ENCODE peak calls at places on chromosomes 1 and 21, in seven cellular contexts. One of them, this sample, is unnamed.

GRCh38 chr1:41639332-41639936 is 155.0 kb upstream of the EDN2 start:
- DNase-seq in neural progenitor cell: no peak
- DNase-seq in HepG2: no peak
- DNase-seq in DND-41: no peak
- DNase-seq in IMR-90: peak; percentile 90
- DNase-seq in mammary epithelial cell: peak; percentile 65
- DNase-seq in OCI-LY7: no peak
- DNase-seq in this sample: peak; percentile 88

GRCh38 chr1:204437796-204438570 is 26.4 kb upstream of the PPP1R15B start:
- DNase-seq in neural progenitor cell: no peak
- DNase-seq in HepG2: no peak
- DNase-seq in DND-41: no peak
- DNase-seq in IMR-90: no peak
- DNase-seq in mammary epithelial cell: peak; percentile 34
- DNase-seq in OCI-LY7: no peak
- DNase-seq in this sample: no peak

GRCh38 chr1:96234299-96234698 is 487.3 kb upstream of the PTBP2 start:
- DNase-seq in neural progenitor cell: no peak
- DNase-seq in HepG2: peak; percentile 2
- DNase-seq in DND-41: no peak
- DNase-seq in IMR-90: peak; percentile 42
- DNase-seq in mammary epithelial cell: peak; percentile 3
- DNase-seq in OCI-LY7: no peak
- DNase-seq in this sample: no peak

GRCh38 chr21:36792505-36792967 is 93.6 kb downstream of the SIM2 start:
- DNase-seq in neural progenitor cell: no peak
- DNase-seq in HepG2: no peak
- DNase-seq in DND-41: no peak
- DNase-seq in IMR-90: peak; percentile 54
- DNase-seq in mammary epithelial cell: peak; percentile 92
- DNase-seq in OCI-LY7: no peak
- DNase-seq in this sample: no peak

GRCh38 chr1:2606004-2606805 is 19.6 kb downstream of the PRXL2B start:
- DNase-seq in neural progenitor cell: no peak
- DNase-seq in HepG2: no peak
- DNase-seq in DND-41: no peak
- DNase-seq in IMR-90: no peak
- DNase-seq in mammary epithelial cell: no peak
- DNase-seq in OCI-LY7: no peak
- DNase-seq in this sample: peak; percentile 70

GRCh38 chr1:71170925-71171324 is 90.1 kb upstream of the ZRANB2 start:
- DNase-seq in neural progenitor cell: peak; percentile 8
- DNase-seq in HepG2: no peak
- DNase-seq in DND-41: no peak
- DNase-seq in IMR-90: no peak
- DNase-seq in mammary epithelial cell: no peak
- DNase-seq in OCI-LY7: no peak
- DNase-seq in this sample: peak; percentile 37

GRCh38 chr1:155938220-155938627 is 3.2 kb upstream of the RXFP4 start:
- DNase-seq in neural progenitor cell: peak; percentile 74
- DNase-seq in HepG2: peak; percentile 77
- DNase-seq in DND-41: peak; percentile 65
- DNase-seq in IMR-90: peak; percentile 69
- DNase-seq in mammary epithelial cell: peak; percentile 67
- DNase-seq in OCI-LY7: peak; percentile 77
- DNase-seq in this sample: peak; percentile 65

GRCh38 chr21:37338671-37339526 is 27.7 kb upstream of the DYRK1A start:
- DNase-seq in neural progenitor cell: no peak
- DNase-seq in HepG2: peak; percentile 79
- DNase-seq in DND-41: no peak
- DNase-seq in IMR-90: peak; percentile 92
- DNase-seq in mammary epithelial cell: peak; percentile 89
- DNase-seq in OCI-LY7: no peak
- DNase-seq in this sample: peak; percentile 91

GRCh38 chr1:41366428-41367101 is 5.3 kb downstream of the FOXO6 start:
- DNase-seq in neural progenitor cell: peak; percentile 48
- DNase-seq in HepG2: no peak
- DNase-seq in DND-41: peak; percentile 82
- DNase-seq in IMR-90: no peak
- DNase-seq in mammary epithelial cell: no peak
- DNase-seq in OCI-LY7: no peak
- DNase-seq in this sample: peak; percentile 66

GRCh38 chr1:153539395-153540093 is 1.2 kb downstream of the S100A5 start:
- DNase-seq in neural progenitor cell: no peak
- DNase-seq in HepG2: no peak
- DNase-seq in DND-41: no peak
- DNase-seq in IMR-90: no peak
- DNase-seq in mammary epithelial cell: no peak
- DNase-seq in OCI-LY7: no peak
- DNase-seq in this sample: no peak

GRCh38 chr1:218538341-218538740 is 193.2 kb downstream of the TGFB2 start:
- DNase-seq in neural progenitor cell: no peak
- DNase-seq in HepG2: no peak
- DNase-seq in DND-41: no peak
- DNase-seq in IMR-90: peak; percentile 32
- DNase-seq in mammary epithelial cell: no peak
- DNase-seq in OCI-LY7: no peak
- DNase-seq in this sample: no peak

GRCh38 chr1:168520052-168520751 is 23.6 kb downstream of the XCL2 start:
- DNase-seq in neural progenitor cell: peak; percentile 7
- DNase-seq in HepG2: no peak
- DNase-seq in DND-41: peak; percentile 84
- DNase-seq in IMR-90: no peak
- DNase-seq in mammary epithelial cell: no peak
- DNase-seq in OCI-LY7: no peak
- DNase-seq in this sample: no peak

GRCh38 chr1:227465256-227465655 is 98.1 kb upstream of the ZNF678 start:
- DNase-seq in neural progenitor cell: no peak
- DNase-seq in HepG2: no peak
- DNase-seq in DND-41: no peak
- DNase-seq in IMR-90: no peak
- DNase-seq in mammary epithelial cell: no peak
- DNase-seq in OCI-LY7: no peak
- DNase-seq in this sample: no peak

GRCh38 chr1:89538361-89538760 is 13.7 kb downstream of the LRRC8B start:
- DNase-seq in neural progenitor cell: no peak
- DNase-seq in HepG2: no peak
- DNase-seq in DND-41: no peak
- DNase-seq in IMR-90: no peak
- DNase-seq in mammary epithelial cell: no peak
- DNase-seq in OCI-LY7: no peak
- DNase-seq in this sample: peak; percentile 82

GRCh38 chr1:156014829-156015228 is 5.9 kb downstream of the SSR2 start:
- DNase-seq in neural progenitor cell: no peak
- DNase-seq in HepG2: no peak
- DNase-seq in DND-41: no peak
- DNase-seq in IMR-90: no peak
- DNase-seq in mammary epithelial cell: no peak
- DNase-seq in OCI-LY7: no peak
- DNase-seq in this sample: peak; percentile 17

GRCh38 chr21:15210235-15210678 is 145.5 kb upstream of the NRIP1 start:
- DNase-seq in neural progenitor cell: peak; percentile 13
- DNase-seq in HepG2: peak; percentile 92
- DNase-seq in DND-41: no peak
- DNase-seq in IMR-90: no peak
- DNase-seq in mammary epithelial cell: peak; percentile 75
- DNase-seq in OCI-LY7: no peak
- DNase-seq in this sample: no peak

GRCh38 chr1:93180723-93181613 is at the start of gene CCDC18:
- DNase-seq in neural progenitor cell: no peak
- DNase-seq in HepG2: peak; percentile 21
- DNase-seq in DND-41: peak; percentile 74
- DNase-seq in IMR-90: peak; percentile 44
- DNase-seq in mammary epithelial cell: no peak
- DNase-seq in OCI-LY7: peak; percentile 79
- DNase-seq in this sample: no peak

GRCh38 chr1:97396463-97396862 is 524.4 kb downstream of the DPYD start:
- DNase-seq in neural progenitor cell: no peak
- DNase-seq in HepG2: no peak
- DNase-seq in DND-41: no peak
- DNase-seq in IMR-90: peak; percentile 62
- DNase-seq in mammary epithelial cell: no peak
- DNase-seq in OCI-LY7: no peak
- DNase-seq in this sample: no peak

GRCh38 chr1:30740952-30741894 is 16.4 kb downstream of the LAPTM5 start:
- DNase-seq in neural progenitor cell: no peak
- DNase-seq in HepG2: no peak
- DNase-seq in DND-41: no peak
- DNase-seq in IMR-90: peak; percentile 21
- DNase-seq in mammary epithelial cell: peak; percentile 41
- DNase-seq in OCI-LY7: no peak
- DNase-seq in this sample: peak; percentile 61

GRCh38 chr1:177907000-177907399 is 62.9 kb downstream of the SEC16B start:
- DNase-seq in neural progenitor cell: no peak
- DNase-seq in HepG2: no peak
- DNase-seq in DND-41: no peak
- DNase-seq in IMR-90: no peak
- DNase-seq in mammary epithelial cell: peak; percentile 84
- DNase-seq in OCI-LY7: no peak
- DNase-seq in this sample: no peak

GRCh38 chr21:20729376-20729775 is 268.8 kb upstream of the NCAM2 start:
- DNase-seq in neural progenitor cell: no peak
- DNase-seq in HepG2: no peak
- DNase-seq in DND-41: no peak
- DNase-seq in IMR-90: no peak
- DNase-seq in mammary epithelial cell: no peak
- DNase-seq in OCI-LY7: no peak
- DNase-seq in this sample: no peak

GRCh38 chr21:45319461-45320211 is 31.9 kb upstream of the POFUT2 start:
- DNase-seq in neural progenitor cell: no peak
- DNase-seq in HepG2: no peak
- DNase-seq in DND-41: no peak
- DNase-seq in IMR-90: peak; percentile 77
- DNase-seq in mammary epithelial cell: no peak
- DNase-seq in OCI-LY7: no peak
- DNase-seq in this sample: peak; percentile 86

GRCh38 chr1:232937741-232938375 is 12.6 kb upstream of the NTPCR start:
- DNase-seq in neural progenitor cell: no peak
- DNase-seq in HepG2: no peak
- DNase-seq in DND-41: no peak
- DNase-seq in IMR-90: no peak
- DNase-seq in mammary epithelial cell: no peak
- DNase-seq in OCI-LY7: no peak
- DNase-seq in this sample: no peak

DNA sequence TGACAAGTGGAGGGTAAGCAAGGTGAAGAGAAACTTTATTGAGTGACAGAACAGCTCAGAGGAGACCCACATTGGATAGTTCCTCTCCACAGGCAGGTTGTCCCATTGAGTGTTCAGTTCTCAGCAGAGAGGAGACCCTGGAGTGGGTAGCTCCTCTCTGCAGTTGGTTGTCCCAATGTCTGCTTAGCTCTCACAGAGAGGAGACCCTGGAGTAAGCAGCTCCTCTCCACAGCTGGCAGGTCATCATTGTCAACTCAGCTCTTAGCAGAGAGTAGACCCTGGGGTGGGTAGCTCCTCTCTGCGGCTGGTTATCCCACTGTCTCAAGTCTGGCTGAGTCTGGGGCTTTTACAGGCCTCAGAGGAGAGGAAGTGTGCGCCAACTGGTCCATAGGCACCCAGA is 6.0 kb upstream of the CHD1L start:
- DNase-seq in neural progenitor cell: no peak
- DNase-seq in HepG2: no peak
- DNase-seq in DND-41: no peak
- DNase-seq in IMR-90: no peak
- DNase-seq in mammary epithelial cell: no peak
- DNase-seq in OCI-LY7: peak; percentile 23
- DNase-seq in this sample: no peak
- H3K9me3 ChIP-seq in neural progenitor cell: no peaks in the 10 kb centered on the region
- H3K9me3 ChIP-seq in HepG2: no peaks in the 10 kb centered on the region
- H3K9me3 ChIP-seq in DND-41: peaks cover 27% of the 10 kb centered on the region
- H3K9me3 ChIP-seq in IMR-90: no peaks in the 10 kb centered on the region
- H3K9me3 ChIP-seq in mammary epithelial cell: no peaks in the 10 kb centered on the region
- H3K9me3 ChIP-seq in OCI-LY7: peaks cover 12% of the 10 kb centered on the region
- H3K9me3 ChIP-seq in this sample: no peaks in the 10 kb centered on the region

DNA sequence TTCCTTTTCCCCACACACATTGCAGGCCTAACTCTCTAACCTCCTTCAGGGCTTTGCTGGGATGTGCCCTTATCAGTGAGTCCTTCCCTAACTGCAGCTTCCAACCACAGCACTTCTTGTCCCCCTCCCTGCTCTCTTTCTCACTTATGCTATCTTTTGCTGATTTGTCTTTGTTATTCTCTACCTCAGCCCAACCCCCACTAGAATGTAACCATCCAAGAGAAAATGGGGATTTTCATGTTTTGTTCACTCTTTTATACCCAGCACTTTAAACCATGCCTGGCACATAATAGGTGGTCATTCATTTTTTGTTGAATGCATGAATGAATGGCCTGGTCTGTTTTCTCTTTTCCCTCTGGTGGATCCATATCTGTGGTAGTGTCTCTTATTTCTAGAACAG is 243.5 kb downstream of the KAZN start:
- DNase-seq in neural progenitor cell: no peak
- DNase-seq in HepG2: no peak
- DNase-seq in DND-41: no peak
- DNase-seq in IMR-90: no peak
- DNase-seq in mammary epithelial cell: no peak
- DNase-seq in OCI-LY7: peak; percentile 5
- DNase-seq in this sample: no peak
- H4K20me1 ChIP-seq in neural progenitor cell: no peaks in the 10 kb centered on the region
- H4K20me1 ChIP-seq in HepG2: no peaks in the 10 kb centered on the region
- H4K20me1 ChIP-seq in DND-41: no peaks in the 10 kb centered on the region
- H4K20me1 ChIP-seq in IMR-90: peaks cover 3% of the 10 kb centered on the region
- H4K20me1 ChIP-seq in mammary epithelial cell: no peaks in the 10 kb centered on the region
- H4K20me1 ChIP-seq in OCI-LY7: no peaks in the 10 kb centered on the region
- H4K20me1 ChIP-seq in this sample: no peaks in the 10 kb centered on the region

GRCh38 chr21:24032709-24033232 is 1574.5 kb downstream of the MRPL39 start:
- DNase-seq in neural progenitor cell: no peak
- DNase-seq in HepG2: no peak
- DNase-seq in DND-41: no peak
- DNase-seq in IMR-90: no peak
- DNase-seq in mammary epithelial cell: no peak
- DNase-seq in OCI-LY7: no peak
- DNase-seq in this sample: no peak
- H3K9me3 ChIP-seq in neural progenitor cell: peaks cover 28% of the 10 kb centered on the region
- H3K9me3 ChIP-seq in HepG2: peaks cover 76% of the 10 kb centered on the region
- H3K9me3 ChIP-seq in DND-41: no peaks in the 10 kb centered on the region
- H3K9me3 ChIP-seq in IMR-90: peaks cover 4% of the 10 kb centered on the region
- H3K9me3 ChIP-seq in mammary epithelial cell: peaks cover 26% of the 10 kb centered on the region
- H3K9me3 ChIP-seq in OCI-LY7: peaks cover 37% of the 10 kb centered on the region
- H3K9me3 ChIP-seq in this sample: peaks cover 4% of the 10 kb centered on the region

GRCh38 chr1:64893921-64894320 is 72.4 kb downstream of the JAK1 start:
- DNase-seq in neural progenitor cell: no peak
- DNase-seq in HepG2: no peak
- DNase-seq in DND-41: no peak
- DNase-seq in IMR-90: no peak
- DNase-seq in mammary epithelial cell: no peak
- DNase-seq in OCI-LY7: no peak
- DNase-seq in this sample: no peak

GRCh38 chr1:64890699-64891439 is 75.5 kb downstream of the JAK1 start:
- DNase-seq in neural progenitor cell: no peak
- DNase-seq in HepG2: no peak
- DNase-seq in DND-41: no peak
- DNase-seq in IMR-90: no peak
- DNase-seq in mammary epithelial cell: no peak
- DNase-seq in OCI-LY7: no peak
- DNase-seq in this sample: no peak

GRCh38 chr1:64892576-64893573 is 73.5 kb downstream of the JAK1 start:
- DNase-seq in neural progenitor cell: peak; percentile 15
- DNase-seq in HepG2: no peak
- DNase-seq in DND-41: no peak
- DNase-seq in IMR-90: peak; percentile 23
- DNase-seq in mammary epithelial cell: no peak
- DNase-seq in OCI-LY7: no peak
- DNase-seq in this sample: no peak

GRCh38 chr1:64894438-64895196 is 71.7 kb downstream of the JAK1 start:
- DNase-seq in neural progenitor cell: no peak
- DNase-seq in HepG2: no peak
- DNase-seq in DND-41: no peak
- DNase-seq in IMR-90: no peak
- DNase-seq in mammary epithelial cell: no peak
- DNase-seq in OCI-LY7: no peak
- DNase-seq in this sample: no peak

GRCh38 chr1:64891440-64891815 is 74.9 kb downstream of the JAK1 start:
- DNase-seq in neural progenitor cell: no peak
- DNase-seq in HepG2: no peak
- DNase-seq in DND-41: no peak
- DNase-seq in IMR-90: peak; percentile 57
- DNase-seq in mammary epithelial cell: no peak
- DNase-seq in OCI-LY7: no peak
- DNase-seq in this sample: no peak
- H4K20me1 ChIP-seq in neural progenitor cell: peaks cover 16% of the 10 kb centered on the region
- H4K20me1 ChIP-seq in HepG2: no peaks in the 10 kb centered on the region
- H4K20me1 ChIP-seq in DND-41: peaks cover 90% of the 10 kb centered on the region
- H4K20me1 ChIP-seq in IMR-90: peaks cover 73% of the 10 kb centered on the region
- H4K20me1 ChIP-seq in mammary epithelial cell: peaks cover 2% of the 10 kb centered on the region
- H4K20me1 ChIP-seq in OCI-LY7: peaks cover 60% of the 10 kb centered on the region
- H4K20me1 ChIP-seq in this sample: peaks cover 54% of the 10 kb centered on the region